ENCODE peak calls at places on chromosomes 12 and 14, in seven cellular contexts. One of them, this sample, is unnamed.

GRCh38 chr12:28620281-28620680 is 430.0 kb downstream of the CCDC91 start:
- DNase-seq in upper lobe of left lung: no peak
- DNase-seq in stomach: no peak
- DNase-seq in uterus: no peak
- DNase-seq in cardiac muscle cell: no peak
- DNase-seq in RWPE2: no peak
- DNase-seq in foreskin keratinocyte: no peak
- DNase-seq in this sample: no peak

GRCh38 chr14:90061849-90062794 is at the start of gene KCNK13:
- DNase-seq in upper lobe of left lung: peak; percentile 86
- DNase-seq in stomach: no peak
- DNase-seq in uterus: no peak
- DNase-seq in cardiac muscle cell: no peak
- DNase-seq in RWPE2: peak; percentile 59
- DNase-seq in foreskin keratinocyte: peak; percentile 25
- DNase-seq in this sample: no peak

GRCh38 chr12:121789800-121790748 is 3.4 kb downstream of the RHOF start:
- DNase-seq in upper lobe of left lung: peak; percentile 88
- DNase-seq in stomach: peak; percentile 75
- DNase-seq in uterus: no peak
- DNase-seq in cardiac muscle cell: peak; percentile 27
- DNase-seq in RWPE2: no peak
- DNase-seq in foreskin keratinocyte: no peak
- DNase-seq in this sample: no peak

GRCh38 chr12:49428652-49429549 is 61.6 kb downstream of the SPATS2 start:
- DNase-seq in upper lobe of left lung: no peak
- DNase-seq in stomach: no peak
- DNase-seq in uterus: peak; percentile 19
- DNase-seq in cardiac muscle cell: peak; percentile 76
- DNase-seq in RWPE2: no peak
- DNase-seq in foreskin keratinocyte: peak; percentile 72
- DNase-seq in this sample: no peak

GRCh38 chr12:67456281-67456918 is 187.2 kb downstream of the CAND1 start:
- DNase-seq in upper lobe of left lung: no peak
- DNase-seq in stomach: no peak
- DNase-seq in uterus: peak; percentile 36
- DNase-seq in cardiac muscle cell: peak; percentile 96
- DNase-seq in RWPE2: no peak
- DNase-seq in foreskin keratinocyte: peak; percentile 76
- DNase-seq in this sample: peak; percentile 71

GRCh38 chr12:130818381-130819247 is 20.4 kb downstream of the STX2 start:
- DNase-seq in upper lobe of left lung: peak; percentile 97
- DNase-seq in stomach: peak; percentile 80
- DNase-seq in uterus: peak; percentile 41
- DNase-seq in cardiac muscle cell: peak; percentile 46
- DNase-seq in RWPE2: no peak
- DNase-seq in foreskin keratinocyte: peak; percentile 66
- DNase-seq in this sample: peak; percentile 65

GRCh38 chr12:34304001-34304400 is 281.7 kb downstream of the ALG10 start:
- DNase-seq in upper lobe of left lung: peak; percentile 37
- DNase-seq in stomach: no peak
- DNase-seq in uterus: no peak
- DNase-seq in cardiac muscle cell: no peak
- DNase-seq in RWPE2: peak; percentile 33
- DNase-seq in foreskin keratinocyte: no peak
- DNase-seq in this sample: no peak

GRCh38 chr12:113479578-113480335 is 8.1 kb upstream of the LHX5 start:
- DNase-seq in upper lobe of left lung: peak; percentile 89
- DNase-seq in stomach: no peak
- DNase-seq in uterus: no peak
- DNase-seq in cardiac muscle cell: peak; percentile 57
- DNase-seq in RWPE2: no peak
- DNase-seq in foreskin keratinocyte: peak; percentile 21
- DNase-seq in this sample: peak; percentile 14

DNA sequence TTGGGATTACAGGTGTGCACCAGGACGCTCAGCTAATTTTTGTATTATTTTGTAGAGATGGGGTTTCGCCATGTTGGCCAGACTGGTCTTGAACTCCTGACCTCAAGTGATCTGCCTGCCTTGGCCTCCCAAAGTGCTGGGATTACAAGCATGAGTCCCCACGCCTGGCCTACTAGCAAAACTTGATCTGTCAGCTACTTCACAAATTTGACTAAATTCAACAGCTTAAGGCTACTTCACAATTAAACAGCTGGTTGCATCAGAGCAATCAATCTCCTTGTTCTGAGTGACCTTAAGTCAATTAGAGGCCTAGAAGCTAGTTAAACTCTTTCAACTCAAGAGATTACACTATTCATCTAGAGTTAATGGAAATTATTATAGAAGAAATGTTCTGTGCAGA is 12.2 kb downstream of the COQ10A start:
- DNase-seq in upper lobe of left lung: no peak
- DNase-seq in stomach: no peak
- DNase-seq in uterus: no peak
- DNase-seq in cardiac muscle cell: no peak
- DNase-seq in RWPE2: no peak
- DNase-seq in foreskin keratinocyte: no peak
- DNase-seq in this sample: no peak
- TF ChIP-seq CTCF in upper lobe of left lung: no peak
- TF ChIP-seq CTCF in stomach: no peak
- TF ChIP-seq CTCF in uterus: no peak
- TF ChIP-seq CTCF in cardiac muscle cell: no peak
- TF ChIP-seq CTCF in RWPE2: no peak
- TF ChIP-seq CTCF in foreskin keratinocyte: no peak
- TF ChIP-seq CTCF in this sample: no peak

DNA sequence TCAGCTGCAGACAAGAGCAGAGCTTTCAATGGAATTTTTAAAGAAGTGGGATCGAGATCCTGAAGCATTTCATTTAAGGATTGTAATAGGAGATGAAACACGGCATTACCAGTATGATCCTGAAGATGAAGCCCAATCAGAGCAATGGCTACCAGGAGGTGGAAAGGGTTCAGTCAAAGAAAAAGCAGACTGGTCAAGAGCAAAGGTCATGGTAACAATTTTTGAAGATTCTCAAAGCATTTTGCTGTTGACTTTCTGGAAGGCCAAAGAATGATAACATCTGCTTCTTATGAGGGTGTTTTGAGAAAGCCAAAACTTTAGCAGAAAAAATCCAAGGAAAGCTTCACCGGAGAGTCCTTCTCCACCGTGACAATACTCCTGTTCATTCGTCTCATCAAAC is 204.3 kb upstream of the EEA1 start:
- DNase-seq in upper lobe of left lung: no peak
- DNase-seq in stomach: no peak
- DNase-seq in uterus: no peak
- DNase-seq in cardiac muscle cell: no peak
- DNase-seq in RWPE2: no peak
- DNase-seq in foreskin keratinocyte: no peak
- DNase-seq in this sample: no peak
- H3K4me1 ChIP-seq in upper lobe of left lung: peaks cover 23% of the 10 kb centered on the region
- H3K4me1 ChIP-seq in stomach: peaks cover 10% of the 10 kb centered on the region
- H3K4me1 ChIP-seq in uterus: no peaks in the 10 kb centered on the region
- H3K4me1 ChIP-seq in cardiac muscle cell: peaks cover 13% of the 10 kb centered on the region
- H3K4me1 ChIP-seq in RWPE2: peaks cover 32% of the 10 kb centered on the region
- H3K4me1 ChIP-seq in foreskin keratinocyte: peaks cover 8% of the 10 kb centered on the region
- H3K4me1 ChIP-seq in this sample: peaks cover 12% of the 10 kb centered on the region

GRCh38 chr12:50637870-50638481 is 125.9 kb upstream of the ATF1 start:
- DNase-seq in upper lobe of left lung: no peak
- DNase-seq in stomach: no peak
- DNase-seq in uterus: no peak
- DNase-seq in cardiac muscle cell: peak; percentile 67
- DNase-seq in RWPE2: no peak
- DNase-seq in foreskin keratinocyte: peak; percentile 38
- DNase-seq in this sample: no peak

GRCh38 chr12:50641566-50641965 is 122.3 kb upstream of the ATF1 start:
- DNase-seq in upper lobe of left lung: no peak
- DNase-seq in stomach: no peak
- DNase-seq in uterus: no peak
- DNase-seq in cardiac muscle cell: no peak
- DNase-seq in RWPE2: no peak
- DNase-seq in foreskin keratinocyte: peak; percentile 75
- DNase-seq in this sample: peak; percentile 48

GRCh38 chr12:50638482-50638880 is 125.4 kb upstream of the ATF1 start:
- DNase-seq in upper lobe of left lung: no peak
- DNase-seq in stomach: no peak
- DNase-seq in uterus: no peak
- DNase-seq in cardiac muscle cell: no peak
- DNase-seq in RWPE2: no peak
- DNase-seq in foreskin keratinocyte: peak; percentile 58
- DNase-seq in this sample: no peak

GRCh38 chr12:50640321-50640939 is 123.5 kb upstream of the ATF1 start:
- DNase-seq in upper lobe of left lung: no peak
- DNase-seq in stomach: no peak
- DNase-seq in uterus: no peak
- DNase-seq in cardiac muscle cell: no peak
- DNase-seq in RWPE2: no peak
- DNase-seq in foreskin keratinocyte: no peak
- DNase-seq in this sample: no peak

DNA sequence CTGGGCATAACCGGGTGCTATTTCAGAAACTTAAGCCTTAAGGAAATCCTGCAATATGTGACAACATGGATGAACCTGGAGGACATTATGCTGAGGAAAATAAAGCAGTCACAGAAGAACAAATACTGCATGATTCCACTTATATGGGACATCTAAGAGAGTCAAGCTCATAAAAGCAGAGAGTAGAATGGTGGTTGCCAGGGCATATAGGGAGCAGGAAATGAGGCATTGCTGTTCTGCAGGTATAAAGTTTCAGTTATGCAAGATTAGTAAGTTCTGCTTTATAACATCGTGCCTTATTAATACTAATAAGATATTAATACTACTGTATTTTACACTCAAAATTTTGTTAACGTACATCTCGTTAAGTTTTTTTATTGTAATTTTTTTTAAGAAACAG is 124.2 kb upstream of the ATF1 start:
- DNase-seq in upper lobe of left lung: no peak
- DNase-seq in stomach: no peak
- DNase-seq in uterus: no peak
- DNase-seq in cardiac muscle cell: no peak
- DNase-seq in RWPE2: no peak
- DNase-seq in foreskin keratinocyte: peak; percentile 25
- DNase-seq in this sample: no peak
- TF ChIP-seq CTCF in upper lobe of left lung: no peak
- TF ChIP-seq CTCF in stomach: no peak
- TF ChIP-seq CTCF in uterus: no peak
- TF ChIP-seq CTCF in cardiac muscle cell: no peak
- TF ChIP-seq CTCF in RWPE2: no peak
- TF ChIP-seq CTCF in foreskin keratinocyte: no peak
- TF ChIP-seq CTCF in this sample: no peak

GRCh38 chr12:53539526-53539925 is 32.2 kb upstream of the NPFF start:
- DNase-seq in upper lobe of left lung: no peak
- DNase-seq in stomach: no peak
- DNase-seq in uterus: no peak
- DNase-seq in cardiac muscle cell: no peak
- DNase-seq in RWPE2: no peak
- DNase-seq in foreskin keratinocyte: no peak
- DNase-seq in this sample: no peak
- H3K4me1 ChIP-seq in upper lobe of left lung: peaks cover 19% of the 10 kb centered on the region
- H3K4me1 ChIP-seq in stomach: peaks cover 10% of the 10 kb centered on the region
- H3K4me1 ChIP-seq in uterus: no peaks in the 10 kb centered on the region
- H3K4me1 ChIP-seq in cardiac muscle cell: no peaks in the 10 kb centered on the region
- H3K4me1 ChIP-seq in RWPE2: peaks cover 13% of the 10 kb centered on the region
- H3K4me1 ChIP-seq in foreskin keratinocyte: no peaks in the 10 kb centered on the region
- H3K4me1 ChIP-seq in this sample: peaks cover 34% of the 10 kb centered on the region

GRCh38 chr14:36647827-36648753 is 13.6 kb upstream of the PAX9 start:
- DNase-seq in upper lobe of left lung: peak; percentile 83
- DNase-seq in stomach: no peak
- DNase-seq in uterus: no peak
- DNase-seq in cardiac muscle cell: peak; percentile 23
- DNase-seq in RWPE2: no peak
- DNase-seq in foreskin keratinocyte: peak; percentile 43
- DNase-seq in this sample: peak; percentile 45
- TF ChIP-seq CTCF in upper lobe of left lung: no peak
- TF ChIP-seq CTCF in stomach: peak; percentile 34
- TF ChIP-seq CTCF in uterus: no peak
- TF ChIP-seq CTCF in cardiac muscle cell: peak; percentile 31
- TF ChIP-seq CTCF in RWPE2: peak; percentile 84
- TF ChIP-seq CTCF in foreskin keratinocyte: peak; percentile 67
- TF ChIP-seq CTCF in this sample: peak; percentile 72

GRCh38 chr12:93802698-93803097 is 125.5 kb downstream of the CRADD start:
- DNase-seq in upper lobe of left lung: no peak
- DNase-seq in stomach: no peak
- DNase-seq in uterus: no peak
- DNase-seq in cardiac muscle cell: peak; percentile 66
- DNase-seq in RWPE2: no peak
- DNase-seq in foreskin keratinocyte: no peak
- DNase-seq in this sample: no peak
- H3K4me1 ChIP-seq in upper lobe of left lung: no peaks in the 10 kb centered on the region
- H3K4me1 ChIP-seq in stomach: no peaks in the 10 kb centered on the region
- H3K4me1 ChIP-seq in uterus: no peaks in the 10 kb centered on the region
- H3K4me1 ChIP-seq in cardiac muscle cell: peaks cover 2% of the 10 kb centered on the region
- H3K4me1 ChIP-seq in RWPE2: peaks cover 39% of the 10 kb centered on the region
- H3K4me1 ChIP-seq in foreskin keratinocyte: peaks cover 39% of the 10 kb centered on the region
- H3K4me1 ChIP-seq in this sample: peaks cover 9% of the 10 kb centered on the region